ENCODE peak calls at places on chromosomes 12 and 14, in six cellular contexts. One of them, this sample, is unnamed.

GRCh38 chr14:104085889-104086201 is 345 bp downstream of the ASPG start:
- DNase-seq in neural progenitor cell: no peak
- DNase-seq in Panc1: no peak
- DNase-seq in PC-9: no peak
- DNase-seq in sigmoid colon: no peak
- DNase-seq in MM.1S: no peak
- DNase-seq in this sample: no peak

GRCh38 chr12:67456281-67456918 is 187.2 kb downstream of the CAND1 start:
- DNase-seq in neural progenitor cell: peak; percentile 33
- DNase-seq in Panc1: no peak
- DNase-seq in PC-9: no peak
- DNase-seq in sigmoid colon: no peak
- DNase-seq in MM.1S: no peak
- DNase-seq in this sample: no peak

GRCh38 chr14:35046751-35047536 is 872 bp downstream of the FAM177A1 start:
- DNase-seq in neural progenitor cell: no peak
- DNase-seq in Panc1: no peak
- DNase-seq in PC-9: peak; percentile 36
- DNase-seq in sigmoid colon: no peak
- DNase-seq in MM.1S: peak; percentile 38
- DNase-seq in this sample: peak; percentile 70

GRCh38 chr12:16385779-16386646 is 38.6 kb downstream of the MGST1 start:
- DNase-seq in neural progenitor cell: peak; percentile 71
- DNase-seq in Panc1: peak; percentile 18
- DNase-seq in PC-9: no peak
- DNase-seq in sigmoid colon: peak; percentile 68
- DNase-seq in MM.1S: no peak
- DNase-seq in this sample: no peak

GRCh38 chr14:52079239-52079956 is 10.5 kb upstream of the NID2 start:
- DNase-seq in neural progenitor cell: no peak
- DNase-seq in Panc1: no peak
- DNase-seq in PC-9: peak; percentile 69
- DNase-seq in sigmoid colon: no peak
- DNase-seq in MM.1S: no peak
- DNase-seq in this sample: no peak

GRCh38 chr12:78866518-78866917 is 1.9 kb downstream of the SYT1 start:
- DNase-seq in neural progenitor cell: no peak
- DNase-seq in Panc1: no peak
- DNase-seq in PC-9: no peak
- DNase-seq in sigmoid colon: no peak
- DNase-seq in MM.1S: no peak
- DNase-seq in this sample: no peak

GRCh38 chr14:59208224-59208814 is 19.9 kb downstream of the DAAM1 start:
- DNase-seq in neural progenitor cell: no peak
- DNase-seq in Panc1: no peak
- DNase-seq in PC-9: no peak
- DNase-seq in sigmoid colon: no peak
- DNase-seq in MM.1S: no peak
- DNase-seq in this sample: no peak

GRCh38 chr12:108773798-108774788 is 42.8 kb upstream of the CORO1C start:
- DNase-seq in neural progenitor cell: peak; percentile 22
- DNase-seq in Panc1: no peak
- DNase-seq in PC-9: no peak
- DNase-seq in sigmoid colon: peak; percentile 96
- DNase-seq in MM.1S: no peak
- DNase-seq in this sample: no peak

GRCh38 chr14:89420502-89420901 is 3.5 kb upstream of the FOXN3 start:
- DNase-seq in neural progenitor cell: no peak
- DNase-seq in Panc1: no peak
- DNase-seq in PC-9: no peak
- DNase-seq in sigmoid colon: no peak
- DNase-seq in MM.1S: no peak
- DNase-seq in this sample: no peak

GRCh38 chr12:1800646-1801284 is 19.6 kb upstream of the LRTM2 start:
- DNase-seq in neural progenitor cell: peak; percentile 71
- DNase-seq in Panc1: no peak
- DNase-seq in PC-9: no peak
- DNase-seq in sigmoid colon: peak; percentile 74
- DNase-seq in MM.1S: no peak
- DNase-seq in this sample: no peak

GRCh38 chr12:98593351-98594049 is at the start of gene SLC25A3:
- DNase-seq in neural progenitor cell: peak; percentile 99
- DNase-seq in Panc1: peak; percentile 81
- DNase-seq in PC-9: peak; percentile 91
- DNase-seq in sigmoid colon: peak; percentile 98
- DNase-seq in MM.1S: peak; percentile 98
- DNase-seq in this sample: peak; percentile 96

GRCh38 chr12:32611986-32612385 is 67.1 kb upstream of the DNM1L start:
- DNase-seq in neural progenitor cell: no peak
- DNase-seq in Panc1: no peak
- DNase-seq in PC-9: no peak
- DNase-seq in sigmoid colon: no peak
- DNase-seq in MM.1S: no peak
- DNase-seq in this sample: no peak

GRCh38 chr14:100769035-100769939 is 42.6 kb downstream of the DLK1 start:
- DNase-seq in neural progenitor cell: no peak
- DNase-seq in Panc1: no peak
- DNase-seq in PC-9: no peak
- DNase-seq in sigmoid colon: peak; percentile 48
- DNase-seq in MM.1S: no peak
- DNase-seq in this sample: no peak

GRCh38 chr12:98485792-98486347 is 29.5 kb upstream of the TMPO start:
- DNase-seq in neural progenitor cell: no peak
- DNase-seq in Panc1: no peak
- DNase-seq in PC-9: no peak
- DNase-seq in sigmoid colon: no peak
- DNase-seq in MM.1S: no peak
- DNase-seq in this sample: no peak

GRCh38 chr12:49959570-49960473 is 1.9 kb upstream of the AQP5 start:
- DNase-seq in neural progenitor cell: peak; percentile 90
- DNase-seq in Panc1: no peak
- DNase-seq in PC-9: peak; percentile 88
- DNase-seq in sigmoid colon: no peak
- DNase-seq in MM.1S: no peak
- DNase-seq in this sample: no peak

GRCh38 chr12:82474798-82475184 is 116.5 kb downstream of the METTL25 start:
- DNase-seq in neural progenitor cell: no peak
- DNase-seq in Panc1: no peak
- DNase-seq in PC-9: no peak
- DNase-seq in sigmoid colon: no peak
- DNase-seq in MM.1S: no peak
- DNase-seq in this sample: no peak

GRCh38 chr14:68811161-68811560 is 18.3 kb upstream of the ZFP36L1 start:
- DNase-seq in neural progenitor cell: no peak
- DNase-seq in Panc1: no peak
- DNase-seq in PC-9: no peak
- DNase-seq in sigmoid colon: no peak
- DNase-seq in MM.1S: no peak
- DNase-seq in this sample: no peak

GRCh38 chr14:85535916-85536834 is 6.2 kb downstream of the FLRT2 start:
- DNase-seq in neural progenitor cell: peak; percentile 28
- DNase-seq in Panc1: no peak
- DNase-seq in PC-9: no peak
- DNase-seq in sigmoid colon: no peak
- DNase-seq in MM.1S: no peak
- DNase-seq in this sample: no peak

GRCh38 chr12:12032771-12033588 is 37.8 kb upstream of the BCL2L14 start:
- DNase-seq in neural progenitor cell: peak; percentile 81
- DNase-seq in Panc1: peak; percentile 59
- DNase-seq in PC-9: peak; percentile 81
- DNase-seq in sigmoid colon: peak; percentile 87
- DNase-seq in MM.1S: peak; percentile 66
- DNase-seq in this sample: peak; percentile 70

GRCh38 chr14:32256606-32257005 is 53.5 kb upstream of the RNU6-8 start:
- DNase-seq in neural progenitor cell: no peak
- DNase-seq in Panc1: no peak
- DNase-seq in PC-9: no peak
- DNase-seq in sigmoid colon: no peak
- DNase-seq in MM.1S: no peak
- DNase-seq in this sample: no peak

GRCh38 chr14:94309721-94310120 is 13.4 kb downstream of the SERPINA6 start:
- DNase-seq in neural progenitor cell: no peak
- DNase-seq in Panc1: no peak
- DNase-seq in PC-9: no peak
- DNase-seq in sigmoid colon: no peak
- DNase-seq in MM.1S: no peak
- DNase-seq in this sample: no peak

GRCh38 chr14:104868811-104869572 is 3.9 kb downstream of the CEP170B start:
- DNase-seq in neural progenitor cell: no peak
- DNase-seq in Panc1: no peak
- DNase-seq in PC-9: no peak
- DNase-seq in sigmoid colon: peak; percentile 57
- DNase-seq in MM.1S: no peak
- DNase-seq in this sample: no peak

GRCh38 chr12:130288201-130288600 is 49.5 kb upstream of the PIWIL1 start:
- DNase-seq in neural progenitor cell: no peak
- DNase-seq in Panc1: no peak
- DNase-seq in PC-9: no peak
- DNase-seq in sigmoid colon: no peak
- DNase-seq in MM.1S: no peak
- DNase-seq in this sample: no peak

DNA sequence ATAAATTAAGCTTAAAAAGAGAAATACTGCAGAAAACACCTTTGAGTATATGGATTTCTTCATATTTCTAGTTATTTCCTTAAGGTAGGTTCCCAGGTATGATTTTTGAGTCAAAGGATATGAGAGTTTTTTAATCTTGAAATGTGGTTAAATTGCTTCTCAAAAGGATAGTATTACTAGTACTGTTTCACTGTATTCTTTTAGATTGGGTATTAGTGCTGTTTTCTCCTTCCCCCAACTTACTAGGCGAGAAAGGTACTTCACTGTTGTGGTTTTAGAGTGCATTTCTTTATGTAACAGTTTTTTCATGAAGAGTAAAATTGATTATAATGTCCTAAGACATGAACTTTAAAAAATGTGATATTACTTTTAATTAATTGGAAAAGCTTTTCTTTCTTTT is 13.5 kb downstream of the FRS2 start:
- DNase-seq in neural progenitor cell: no peak
- DNase-seq in Panc1: no peak
- DNase-seq in PC-9: no peak
- DNase-seq in sigmoid colon: no peak
- DNase-seq in MM.1S: no peak
- DNase-seq in this sample: no peak
- H3K9me3 ChIP-seq in neural progenitor cell: peaks cover 10% of the 10 kb centered on the region
- H3K9me3 ChIP-seq in Panc1: no peaks in the 10 kb centered on the region
- H3K9me3 ChIP-seq in PC-9: peaks cover 5% of the 10 kb centered on the region
- H3K9me3 ChIP-seq in sigmoid colon: no peaks in the 10 kb centered on the region
- H3K9me3 ChIP-seq in MM.1S: no peaks in the 10 kb centered on the region
- H3K9me3 ChIP-seq in this sample: no peaks in the 10 kb centered on the region

GRCh38 chr12:92434607-92435025 is 268.2 kb upstream of the PLEKHG7 start:
- DNase-seq in neural progenitor cell: no peak
- DNase-seq in Panc1: no peak
- DNase-seq in PC-9: no peak
- DNase-seq in sigmoid colon: no peak
- DNase-seq in MM.1S: no peak
- DNase-seq in this sample: no peak
- H3K9me3 ChIP-seq in neural progenitor cell: no peaks in the 10 kb centered on the region
- H3K9me3 ChIP-seq in Panc1: no peaks in the 10 kb centered on the region
- H3K9me3 ChIP-seq in PC-9: no peaks in the 10 kb centered on the region
- H3K9me3 ChIP-seq in sigmoid colon: no peaks in the 10 kb centered on the region
- H3K9me3 ChIP-seq in MM.1S: no peaks in the 10 kb centered on the region
- H3K9me3 ChIP-seq in this sample: no peaks in the 10 kb centered on the region

GRCh38 chr12:34343345-34343744 is 321.0 kb downstream of the ALG10 start:
- DNase-seq in neural progenitor cell: no peak
- DNase-seq in Panc1: no peak
- DNase-seq in PC-9: no peak
- DNase-seq in sigmoid colon: no peak
- DNase-seq in MM.1S: no peak
- DNase-seq in this sample: no peak

GRCh38 chr12:34343766-34344165 is 321.5 kb downstream of the ALG10 start:
- DNase-seq in neural progenitor cell: no peak
- DNase-seq in Panc1: no peak
- DNase-seq in PC-9: no peak
- DNase-seq in sigmoid colon: no peak
- DNase-seq in MM.1S: no peak
- DNase-seq in this sample: no peak

GRCh38 chr12:34346372-34347034 is 324.2 kb downstream of the ALG10 start:
- DNase-seq in neural progenitor cell: no peak
- DNase-seq in Panc1: no peak
- DNase-seq in PC-9: no peak
- DNase-seq in sigmoid colon: no peak
- DNase-seq in MM.1S: no peak
- DNase-seq in this sample: no peak

GRCh38 chr12:34345801-34346200 is 323.5 kb downstream of the ALG10 start:
- DNase-seq in neural progenitor cell: no peak
- DNase-seq in Panc1: no peak
- DNase-seq in PC-9: no peak
- DNase-seq in sigmoid colon: no peak
- DNase-seq in MM.1S: no peak
- DNase-seq in this sample: no peak

GRCh38 chr12:34344851-34345522 is 322.7 kb downstream of the ALG10 start:
- DNase-seq in neural progenitor cell: no peak
- DNase-seq in Panc1: no peak
- DNase-seq in PC-9: no peak
- DNase-seq in sigmoid colon: no peak
- DNase-seq in MM.1S: no peak
- DNase-seq in this sample: no peak
- H3K9me3 ChIP-seq in neural progenitor cell: no peaks in the 10 kb centered on the region
- H3K9me3 ChIP-seq in Panc1: no peaks in the 10 kb centered on the region
- H3K9me3 ChIP-seq in PC-9: no peaks in the 10 kb centered on the region
- H3K9me3 ChIP-seq in sigmoid colon: no peaks in the 10 kb centered on the region
- H3K9me3 ChIP-seq in MM.1S: no peaks in the 10 kb centered on the region
- H3K9me3 ChIP-seq in this sample: no peaks in the 10 kb centered on the region

GRCh38 chr14:105913861-105914260 is 387.5 kb downstream of the TMEM121 start:
- DNase-seq in neural progenitor cell: no peak
- DNase-seq in Panc1: no peak
- DNase-seq in PC-9: no peak
- DNase-seq in sigmoid colon: no peak
- DNase-seq in MM.1S: no peak
- DNase-seq in this sample: no peak

GRCh38 chr14:105918496-105919262 is 392.3 kb downstream of the TMEM121 start:
- DNase-seq in neural progenitor cell: no peak
- DNase-seq in Panc1: no peak
- DNase-seq in PC-9: no peak
- DNase-seq in sigmoid colon: peak; percentile 44
- DNase-seq in MM.1S: no peak
- DNase-seq in this sample: no peak

GRCh38 chr14:105919458-105920150 is 393.2 kb downstream of the TMEM121 start:
- DNase-seq in neural progenitor cell: no peak
- DNase-seq in Panc1: no peak
- DNase-seq in PC-9: no peak
- DNase-seq in sigmoid colon: peak; percentile 57
- DNase-seq in MM.1S: no peak
- DNase-seq in this sample: no peak

GRCh38 chr14:105914738-105915385 is 388.5 kb downstream of the TMEM121 start:
- DNase-seq in neural progenitor cell: no peak
- DNase-seq in Panc1: no peak
- DNase-seq in PC-9: no peak
- DNase-seq in sigmoid colon: no peak
- DNase-seq in MM.1S: no peak
- DNase-seq in this sample: no peak

DNA sequence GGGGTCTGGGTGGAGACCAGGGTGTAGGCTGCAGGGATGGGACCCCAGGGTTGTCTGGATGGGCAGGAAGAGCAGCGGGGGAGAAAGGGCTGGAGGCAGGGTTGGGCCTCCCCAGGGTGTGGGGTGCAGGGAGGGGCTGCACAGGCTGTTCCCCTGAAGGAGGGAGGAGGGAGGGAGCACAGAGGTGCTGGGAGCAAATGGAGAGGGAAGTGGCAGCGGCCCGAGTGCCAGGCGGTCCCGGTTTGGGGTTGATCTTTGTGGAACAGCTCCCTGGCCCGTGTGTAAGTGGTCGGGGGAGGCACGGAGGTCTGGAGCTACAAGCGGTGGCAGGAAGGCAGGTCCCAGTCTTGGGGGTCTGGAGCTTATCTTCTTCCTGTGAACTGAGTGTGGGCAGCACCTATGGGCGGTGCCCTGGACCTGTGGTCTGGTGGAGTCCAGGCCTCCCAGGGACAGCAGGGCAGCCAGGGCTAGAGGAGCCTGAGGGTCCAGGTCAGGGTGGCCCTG is 391.6 kb downstream of the TMEM121 start:
- DNase-seq in neural progenitor cell: no peak
- DNase-seq in Panc1: no peak
- DNase-seq in PC-9: no peak
- DNase-seq in sigmoid colon: no peak
- DNase-seq in MM.1S: no peak
- DNase-seq in this sample: no peak
- H3K9me3 ChIP-seq in neural progenitor cell: peaks cover 6% of the 10 kb centered on the region
- H3K9me3 ChIP-seq in Panc1: no peaks in the 10 kb centered on the region
- H3K9me3 ChIP-seq in PC-9: no peaks in the 10 kb centered on the region
- H3K9me3 ChIP-seq in sigmoid colon: no peaks in the 10 kb centered on the region
- H3K9me3 ChIP-seq in MM.1S: no peaks in the 10 kb centered on the region
- H3K9me3 ChIP-seq in this sample: no peaks in the 10 kb centered on the region